ENCODE peak calls at places on chromosome 22, in four cellular contexts. K, W, B and R are unnamed samples.

GRCh38 chr22:28425211-28425610 is 254.4 kb downstream of the TTC28 start:
- DNase-seq in K (no peak), W (no peak), B (no peak), R (no peak)

GRCh38 chr22:47355388-47355725 is 592.9 kb downstream of the TBC1D22A start:
- DNase-seq in K (no peak), W (no peak), B (no peak), R (no peak)

GRCh38 chr22:39212721-39213376 is 31.9 kb downstream of the PDGFB start:
- DNase-seq in K (peak), W (no peak), B (no peak), R (no peak)

GRCh38 chr22:25804676-25805075 is 62.7 kb downstream of the MYO18B start:
- DNase-seq in K (no peak), W (no peak), B (no peak), R (no peak)

GRCh38 chr22:32996702-32997101 is 61.5 kb downstream of the SYN3 start:
- DNase-seq in K (no peak), W (no peak), B (no peak), R (no peak)

GRCh38 chr22:29987143-29987542 is 93.1 kb upstream of the HORMAD2 start:
- DNase-seq in K (no peak), W (no peak), B (no peak), R (no peak)

GRCh38 chr22:43481528-43482309 is 69.9 kb downstream of the MPPED1 start:
- DNase-seq in K (peak), W (no peak), B (no peak), R (no peak)

GRCh38 chr22:42962295-42963230 is 52.4 kb downstream of the PACSIN2 start:
- DNase-seq in K (peak), W (no peak), B (no peak), R (no peak)

GRCh38 chr22:20032407-20032991 is 11.6 kb downstream of the TANGO2 start:
- DNase-seq in K (no peak), W (no peak), B (no peak), R (no peak)

GRCh38 chr22:37581534-37581933 is 1.6 kb upstream of the LGALS2 start:
- DNase-seq in K (no peak), W (no peak), B (no peak), R (no peak)

GRCh38 chr22:17706947-17707346 is 67.3 kb downstream of the BID start:
- DNase-seq in K (no peak), W (no peak), B (no peak), R (no peak)

GRCh38 chr22:49132009-49132408 is 695.7 kb downstream of the BRD1 start:
- DNase-seq in K (no peak), W (no peak), B (no peak), R (no peak)

GRCh38 chr22:30310881-30311771 is 15.6 kb downstream of the TBC1D10A start:
- DNase-seq in K (no peak), W (no peak), B (no peak), R (no peak)

GRCh38 chr22:44172370-44173108 is 8.2 kb upstream of the PARVG start:
- DNase-seq in K (peak), W (no peak), B (no peak), R (no peak)

GRCh38 chr22:19429950-19430889 is 1.3 kb downstream of the HIRA start:
- DNase-seq in K (peak), W (peak), B (no peak), R (peak)

GRCh38 chr22:40541300-40541699 is 95.2 kb downstream of the MRTFA start:
- DNase-seq in K (no peak), W (no peak), B (peak), R (peak)

GRCh38 chr22:39176673-39177455 is 24.4 kb upstream of the CBX7 start:
- DNase-seq in K (no peak), W (no peak), B (no peak), R (no peak)

GRCh38 chr22:39427751-39428596 is 28.4 kb downstream of the TAB1 start:
- DNase-seq in K (no peak), W (no peak), B (no peak), R (no peak)

GRCh38 chr22:40898850-40899357 is 37.0 kb upstream of the DNAJB7 start:
- DNase-seq in K (peak), W (peak), B (peak), R (peak)

GRCh38 chr22:40178417-40179409 is 988 bp downstream of the TNRC6B start:
- DNase-seq in K (peak), W (peak), B (no peak), R (no peak)

GRCh38 chr22:31800065-31800464 is 46.2 kb downstream of the DEPDC5 start:
- DNase-seq in K (no peak), W (no peak), B (no peak), R (no peak)

GRCh38 chr22:24833881-24834495 is 28.0 kb downstream of the SGSM1 start:
- DNase-seq in K (no peak), W (no peak), B (no peak), R (no peak)

GRCh38 chr22:48212727-48213126 is 1450.3 kb downstream of the TBC1D22A start:
- DNase-seq in K (no peak), W (no peak), B (no peak), R (no peak)

GRCh38 chr22:25347752-25348102 is 128.3 kb downstream of the CRYBB2 start:
- DNase-seq in K (no peak), W (no peak), B (no peak), R (no peak)

GRCh38 chr22:30602049-30602448 is 4.9 kb upstream of the TCN2 start:
- DNase-seq in K (peak), W (no peak), B (no peak), R (no peak)

GRCh38 chr22:39253427-39254070 is 8.8 kb upstream of the PDGFB start:
- DNase-seq in K (peak), W (no peak), B (no peak), R (peak)

GRCh38 chr22:30968015-30968923 is at the start of gene MORC2:
- DNase-seq in K (peak), W (no peak), B (no peak), R (no peak)

GRCh38 chr22:39999144-39999757 is 4.5 kb downstream of the FAM83F start:
- DNase-seq in K (peak), W (no peak), B (no peak), R (no peak)

GRCh38 chr22:20786048-20786447 is 12.1 kb downstream of the SERPIND1 start:
- DNase-seq in K (no peak), W (no peak), B (no peak), R (no peak)

GRCh38 chr22:47623056-47623739 is 860.7 kb downstream of the TBC1D22A start:
- DNase-seq in K (no peak), W (no peak), B (no peak), R (no peak)

GRCh38 chr22:29268511-29269229 is 602 bp downstream of the EWSR1 start:
- DNase-seq in K (peak), W (peak), B (no peak), R (no peak)

GRCh38 chr22:48880749-48881148 is 946.9 kb downstream of the BRD1 start:
- DNase-seq in K (no peak), W (no peak), B (no peak), R (no peak)

GRCh38 chr22:28933321-28933720 is 49.9 kb downstream of the ZNRF3 start:
- DNase-seq in K (no peak), W (no peak), B (no peak), R (no peak)

GRCh38 chr22:47139790-47140119 is 377.3 kb downstream of the TBC1D22A start:
- DNase-seq in K (no peak), W (no peak), B (no peak), R (no peak)

GRCh38 chr22:48301421-48301820 is 1526.3 kb downstream of the BRD1 start:
- DNase-seq in K (no peak), W (peak), B (no peak), R (no peak)

GRCh38 chr22:19869497-19870152 is 15.0 kb upstream of the GNB1L start:
- DNase-seq in K (no peak), W (no peak), B (no peak), R (no peak)

GRCh38 chr22:17366329-17366728 is 2.9 kb upstream of the CECR2 start:
- DNase-seq in K (no peak), W (no peak), B (no peak), R (no peak)

GRCh38 chr22:50622723-50623327 is 5.1 kb downstream of the ARSA start:
- DNase-seq in K (no peak), W (peak), B (no peak), R (no peak)

GRCh38 chr22:50621948-50622722 is 5.8 kb downstream of the ARSA start:
- DNase-seq in K (no peak), W (peak), B (peak), R (no peak)

GRCh38 chr22:50624347-50625130 is 3.4 kb downstream of the ARSA start:
- DNase-seq in K (no peak), W (no peak), B (no peak), R (no peak)

GRCh38 chr22:50621491-50621880 is 6.5 kb downstream of the ARSA start:
- DNase-seq in K (no peak), W (peak), B (peak), R (no peak)

GRCh38 chr22:50620861-50621490 is 7.0 kb downstream of the ARSA start:
- DNase-seq in K (no peak), W (no peak), B (peak), R (no peak)
- TF ChIP-seq FOXM1 in K (no peak), W (no peak), B (no peak), R (no peak)

DNA sequence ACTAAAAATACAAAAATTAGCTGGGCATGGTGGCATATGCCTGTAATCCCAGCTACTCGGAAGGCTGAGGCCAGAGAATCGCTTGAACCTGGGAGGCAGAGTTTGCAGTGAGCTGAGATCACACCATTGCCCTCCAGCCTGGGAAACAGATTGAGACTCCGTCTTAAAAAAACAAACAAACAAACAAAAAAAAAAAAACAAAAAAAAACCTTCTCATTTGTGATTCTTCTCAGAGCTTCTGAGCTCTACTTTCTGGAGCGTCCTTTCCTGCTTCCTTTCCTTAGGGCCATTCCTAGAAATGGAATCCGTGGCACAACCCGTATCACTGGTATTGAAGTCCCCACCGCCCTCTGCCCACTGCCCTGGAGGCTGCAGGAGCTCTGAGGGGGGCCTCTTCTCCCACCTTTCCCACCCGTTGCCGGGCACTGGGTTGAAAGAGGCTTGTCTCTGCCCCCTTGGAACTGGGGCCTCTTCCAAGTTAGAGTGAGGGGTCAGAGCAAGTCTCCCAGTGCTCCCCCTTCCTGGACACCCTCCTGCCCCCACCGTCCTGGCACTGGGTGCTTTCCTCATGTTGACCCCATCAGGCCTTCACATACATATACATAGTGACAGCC is 2.0 kb upstream of the SHISA8 start:
- DNase-seq in K (no peak), W (no peak), B (no peak), R (no peak)
- TF ChIP-seq FOXM1 in K (no peak), W (no peak), B (no peak), R (no peak)

DNA sequence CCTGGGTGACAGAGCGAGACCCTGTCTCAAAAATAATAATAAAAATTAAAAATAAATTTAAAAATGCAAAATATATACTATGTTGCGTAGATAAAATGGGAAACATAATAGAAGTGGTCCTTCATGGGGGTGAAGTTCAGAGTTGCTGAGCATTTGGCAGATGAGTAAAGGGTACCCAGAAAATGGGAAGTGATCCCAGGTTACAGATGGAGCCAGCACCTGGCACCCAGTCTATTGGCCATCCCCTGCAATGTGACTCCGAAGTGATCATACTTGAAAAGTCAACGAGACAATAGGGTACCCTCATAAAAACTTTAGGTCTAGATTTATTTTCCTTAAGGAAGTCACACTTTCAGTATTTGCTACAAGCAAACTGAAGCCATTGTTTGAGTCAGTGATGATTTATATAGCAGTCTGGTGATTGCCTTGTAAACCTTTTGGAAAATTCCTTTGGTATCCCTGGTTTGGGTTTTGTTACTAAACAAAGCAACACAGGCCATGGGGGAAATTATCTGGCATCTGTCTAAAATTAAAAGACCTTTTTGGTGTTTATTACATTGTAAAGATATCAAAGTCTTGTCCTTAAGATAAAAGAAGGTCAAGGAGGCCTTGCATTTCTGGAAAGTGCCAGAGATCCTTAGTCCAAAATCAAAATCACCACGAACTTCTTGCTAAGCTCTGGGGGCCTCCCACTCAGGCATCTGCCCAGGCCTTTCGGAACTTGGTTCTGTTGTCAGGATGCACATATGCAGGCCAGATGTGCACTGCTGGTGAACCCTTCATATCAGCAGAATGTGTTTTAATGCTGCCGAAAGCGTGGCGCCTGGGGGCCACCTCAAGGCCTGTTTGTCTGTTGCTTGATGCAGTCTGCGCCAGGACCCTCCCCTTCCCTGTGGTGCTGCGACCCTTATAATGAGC is 4.3 kb downstream of the SMARCB1 start:
- DNase-seq in K (no peak), W (peak), B (no peak), R (no peak)
- TF ChIP-seq FOXM1 in K (no peak), W (no peak), B (no peak), R (no peak)

GRCh38 chr22:50474711-50475651 is at the start of gene SBF1:
- DNase-seq in K (peak), W (peak), B (peak), R (peak)

GRCh38 chr22:50475652-50476002 is 792 bp upstream of the SBF1 start:
- DNase-seq in K (no peak), W (no peak), B (no peak), R (no peak)

GRCh38 chr22:50471962-50472361 is 2.9 kb downstream of the SBF1 start:
- DNase-seq in K (no peak), W (no peak), B (no peak), R (no peak)

GRCh38 chr22:50473088-50473487 is 1.7 kb downstream of the SBF1 start:
- DNase-seq in K (peak), W (no peak), B (no peak), R (peak)

DNA sequence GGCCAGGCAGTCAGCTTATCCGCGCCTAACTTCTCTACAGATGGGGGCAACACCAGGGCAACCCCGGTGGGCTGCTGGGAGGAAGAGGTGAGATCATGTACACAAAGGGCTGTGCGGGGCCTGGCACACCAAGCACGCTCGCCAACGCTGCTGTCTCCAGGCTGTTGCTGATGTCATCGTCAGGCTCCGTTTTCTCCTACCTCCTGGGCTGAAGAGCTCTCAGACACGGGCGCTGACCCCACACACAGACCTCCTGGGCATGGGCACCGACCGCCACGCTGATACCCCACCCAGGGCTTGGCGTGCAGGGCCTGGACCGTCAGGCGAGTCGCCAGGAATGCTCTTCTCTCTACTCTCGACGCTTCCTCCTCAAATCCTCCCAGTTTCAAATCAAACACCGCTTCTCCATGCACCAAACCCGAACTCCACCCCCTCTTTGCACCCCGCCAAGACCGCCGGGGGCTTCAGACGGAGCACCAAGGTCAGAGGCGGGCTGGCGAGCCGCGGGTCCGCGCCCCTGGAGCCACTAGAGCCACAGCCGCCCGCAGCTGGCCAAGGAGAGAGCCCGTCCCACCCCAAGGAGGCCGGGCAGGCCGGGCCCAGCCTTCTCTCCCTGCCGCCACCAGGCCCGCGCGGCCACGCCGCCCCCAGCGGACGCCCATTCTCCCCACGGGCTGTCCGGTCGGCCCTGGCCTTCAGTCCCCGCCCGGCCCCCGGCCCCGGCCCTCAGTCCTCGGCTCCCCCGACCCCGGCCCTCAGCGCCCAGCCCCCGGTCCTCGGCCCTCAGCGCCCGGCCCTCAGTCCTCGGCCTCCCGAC is 772 bp downstream of the SBF1 start:
- DNase-seq in K (peak), W (peak), B (no peak), R (peak)
- TF ChIP-seq FOXM1 in K (no peak), W (no peak), B (no peak), R (no peak)

DNA sequence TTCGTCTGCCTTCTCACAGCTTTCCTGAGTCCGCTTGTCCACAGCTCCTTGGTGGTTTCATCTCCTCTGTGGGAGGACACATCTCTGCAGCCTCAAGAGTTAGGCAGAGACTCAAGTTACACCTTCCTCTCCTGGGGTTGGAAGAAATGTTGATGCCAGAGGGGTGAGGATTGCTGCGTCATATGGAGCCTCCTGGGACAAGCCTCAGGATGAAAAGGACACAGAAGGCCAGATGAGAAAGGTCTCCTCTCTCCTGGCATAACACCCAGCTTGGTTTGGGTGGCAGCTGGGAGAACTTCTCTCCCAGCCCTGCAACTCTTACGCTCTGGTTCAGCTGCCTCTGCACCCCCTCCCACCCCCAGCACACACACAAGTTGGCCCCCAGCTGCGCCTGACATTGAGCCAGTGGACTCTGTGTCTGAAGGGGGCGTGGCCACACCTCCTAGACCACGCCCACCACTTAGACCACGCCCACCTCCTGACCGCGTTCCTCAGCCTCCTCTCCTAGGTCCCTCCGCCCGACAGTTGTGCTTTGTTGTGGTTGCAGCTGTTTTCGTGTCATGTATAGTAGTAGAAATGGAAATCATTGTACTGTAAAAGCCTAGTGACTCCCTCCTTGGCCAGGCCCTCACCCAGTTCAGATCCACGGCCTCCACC is 11.7 kb downstream of the RASD2 start:
- DNase-seq in K (peak), W (peak), B (no peak), R (peak)
- TF ChIP-seq FOXM1 in K (no peak), W (no peak), B (no peak), R (no peak)

DNA sequence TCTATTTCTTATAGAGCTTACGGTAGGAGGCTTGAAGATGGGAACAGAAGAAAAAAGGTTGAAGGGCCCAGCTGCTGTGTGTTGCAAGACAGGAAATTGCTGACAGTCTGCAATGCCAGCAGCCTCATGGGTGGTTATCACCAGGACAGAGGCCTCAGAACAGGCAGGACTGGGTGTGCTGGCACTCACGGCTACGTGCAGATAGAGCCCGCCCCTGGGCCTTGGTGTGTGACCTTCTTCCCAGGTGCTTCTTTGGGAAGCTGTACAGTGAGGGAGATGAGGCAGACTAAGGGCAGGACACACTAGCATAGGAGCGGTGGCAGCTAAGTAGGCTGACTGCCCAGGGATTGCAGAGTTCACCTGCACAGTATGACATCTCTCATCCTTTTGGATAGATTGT is 12.6 kb downstream of the PRAME start:
- DNase-seq in K (peak), W (no peak), B (no peak), R (no peak)
- TF ChIP-seq FOXM1 in K (no peak), W (no peak), B (no peak), R (no peak)

DNA sequence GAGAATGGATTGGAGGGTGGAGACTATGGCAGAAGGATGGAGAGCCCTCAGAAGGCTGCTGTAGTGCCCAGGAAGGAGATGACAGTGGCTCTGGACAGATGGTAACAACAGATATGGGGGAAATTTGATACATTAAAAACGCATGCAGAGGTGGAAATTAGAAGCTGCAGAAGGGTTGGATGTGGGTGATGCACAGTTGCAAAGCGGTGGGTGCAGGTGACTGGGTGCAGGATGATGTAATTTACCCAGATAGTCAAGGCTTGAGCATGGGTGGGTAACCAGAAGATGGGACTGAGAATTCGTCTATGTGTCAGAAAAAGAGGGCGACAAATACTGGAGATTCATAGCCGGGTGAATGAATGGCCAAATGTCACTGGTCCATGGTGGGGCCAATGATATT is 570.3 kb downstream of the MN1 start:
- DNase-seq in K (no peak), W (no peak), B (no peak), R (no peak)
- TF ChIP-seq FOXM1 in K (no peak), W (no peak), B (no peak), R (no peak)